ENCODE peak calls at places on chromosomes 16 and 17, in five cellular contexts. One of them, this sample, is unnamed.
A peak's percentile ranks its signal among the peaks of the same experiment; 100 is the strongest.

GRCh38 chr17:45954914-45955313 is 44.1 kb upstream of the STH start:
- DNase-seq in GM10248: no peak
- DNase-seq in CD14-positive monocyte: no peak
- DNase-seq in endothelial cell: no peak
- DNase-seq in pancreas: no peak
- DNase-seq in this sample: no peak

GRCh38 chr17:67544364-67544763 is 167.3 kb downstream of the PITPNC1 start:
- DNase-seq in GM10248: no peak
- DNase-seq in pancreas: no peak
- DNase-seq in endothelial cell: no peak
- DNase-seq in CD14-positive monocyte: no peak
- DNase-seq in this sample: no peak

GRCh38 chr16:67964477-67965131 is 3.8 kb downstream of the SLC12A4 start:
- DNase-seq in CD14-positive monocyte: no peak
- DNase-seq in endothelial cell: no peak
- DNase-seq in GM10248: no peak
- DNase-seq in pancreas: no peak
- DNase-seq in this sample: no peak

GRCh38 chr17:83107656-83108048 is 28.2 kb downstream of the METRNL start:
- DNase-seq in endothelial cell: no peak
- DNase-seq in CD14-positive monocyte: no peak
- DNase-seq in pancreas: no peak
- DNase-seq in GM10248: no peak
- DNase-seq in this sample: no peak

GRCh38 chr17:35709874-35710273 is 21.6 kb upstream of the RASL10B start:
- DNase-seq in GM10248: no peak
- DNase-seq in endothelial cell: no peak
- DNase-seq in pancreas: no peak
- DNase-seq in CD14-positive monocyte: no peak
- DNase-seq in this sample: no peak

GRCh38 chr17:4623249-4623648 is 18.2 kb downstream of the ALOX15 start:
- DNase-seq in endothelial cell: no peak
- DNase-seq in CD14-positive monocyte: no peak
- DNase-seq in pancreas: no peak
- DNase-seq in GM10248: no peak
- DNase-seq in this sample: no peak

GRCh38 chr16:66603537-66604375 is 748 bp upstream of the CMTM3 start:
- DNase-seq in CD14-positive monocyte: peak; percentile 52
- DNase-seq in GM10248: peak; percentile 61
- DNase-seq in pancreas: peak; percentile 32
- DNase-seq in endothelial cell: peak; percentile 65
- DNase-seq in this sample: peak; percentile 65

GRCh38 chr17:78130439-78131101 is at the start of gene TMC8:
- DNase-seq in endothelial cell: no peak
- DNase-seq in CD14-positive monocyte: peak; percentile 69
- DNase-seq in GM10248: peak; percentile 69
- DNase-seq in pancreas: no peak
- DNase-seq in this sample: no peak

GRCh38 chr16:71627631-71628236 is 1.8 kb downstream of the MARVELD3 start:
- DNase-seq in endothelial cell: no peak
- DNase-seq in pancreas: peak; percentile 43
- DNase-seq in CD14-positive monocyte: no peak
- DNase-seq in GM10248: no peak
- DNase-seq in this sample: no peak

GRCh38 chr17:7809086-7809790 is 24.8 kb upstream of the KDM6B start:
- DNase-seq in endothelial cell: no peak
- DNase-seq in GM10248: no peak
- DNase-seq in pancreas: no peak
- DNase-seq in CD14-positive monocyte: no peak
- DNase-seq in this sample: no peak

GRCh38 chr17:60333628-60334031 is 58.3 kb downstream of the USP32 start:
- DNase-seq in pancreas: no peak
- DNase-seq in CD14-positive monocyte: no peak
- DNase-seq in endothelial cell: no peak
- DNase-seq in GM10248: no peak
- DNase-seq in this sample: no peak

GRCh38 chr16:48492131-48492530 is 106.9 kb upstream of the SIAH1 start:
- DNase-seq in CD14-positive monocyte: no peak
- DNase-seq in GM10248: no peak
- DNase-seq in endothelial cell: no peak
- DNase-seq in pancreas: no peak
- DNase-seq in this sample: no peak

GRCh38 chr16:12985516-12985915 is 84.1 kb downstream of the SHISA9 start:
- DNase-seq in CD14-positive monocyte: no peak
- DNase-seq in GM10248: no peak
- DNase-seq in pancreas: no peak
- DNase-seq in endothelial cell: no peak
- DNase-seq in this sample: no peak

GRCh38 chr17:39261286-39261685 is 35.5 kb upstream of the STAC2 start:
- DNase-seq in GM10248: no peak
- DNase-seq in endothelial cell: peak; percentile 38
- DNase-seq in pancreas: no peak
- DNase-seq in CD14-positive monocyte: no peak
- DNase-seq in this sample: peak; percentile 32

GRCh38 chr16:53982631-53983042 is 278.7 kb downstream of the FTO start:
- DNase-seq in endothelial cell: no peak
- DNase-seq in pancreas: no peak
- DNase-seq in GM10248: no peak
- DNase-seq in CD14-positive monocyte: no peak
- DNase-seq in this sample: no peak

DNA sequence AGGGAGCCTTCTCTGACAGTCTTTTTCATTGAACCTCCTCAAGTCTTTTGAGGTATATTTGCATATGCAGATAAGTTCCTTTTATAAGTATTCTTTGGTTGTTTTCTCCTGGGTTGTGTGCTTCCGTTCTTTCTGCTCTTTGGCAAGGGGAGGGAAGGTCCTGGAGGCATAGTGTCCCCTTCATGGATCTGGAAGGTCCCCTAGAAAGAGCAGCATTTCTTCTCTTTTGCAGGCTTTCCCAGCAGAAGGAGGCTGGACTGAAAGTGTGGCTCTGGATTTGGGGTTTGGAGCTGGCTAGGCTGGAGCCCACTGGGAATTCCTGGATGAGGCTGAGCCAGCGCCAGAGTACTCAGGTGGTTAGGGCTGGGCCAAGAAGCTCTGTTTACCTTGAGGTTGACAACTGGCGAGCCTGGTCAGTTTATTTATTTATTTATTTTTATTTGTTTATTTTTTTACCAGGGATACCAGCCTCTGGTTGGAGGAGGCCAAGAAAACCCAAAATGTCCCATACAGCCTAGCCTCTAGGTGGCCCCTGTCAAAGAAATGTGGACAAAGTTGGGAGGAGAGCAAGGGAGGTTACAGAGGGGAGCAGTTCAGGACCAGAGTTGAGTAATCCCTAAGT is 5.4 kb upstream of the TOP2A start:
- DNase-seq in endothelial cell: no peak
- DNase-seq in CD14-positive monocyte: no peak
- DNase-seq in pancreas: no peak
- DNase-seq in GM10248: no peak
- DNase-seq in this sample: no peak
- TF ChIP-seq CTCF in endothelial cell: no peak
- TF ChIP-seq CTCF in CD14-positive monocyte: no peak
- TF ChIP-seq CTCF in pancreas: no peak
- TF ChIP-seq CTCF in GM10248: no peak
- TF ChIP-seq CTCF in this sample: no peak

GRCh38 chr17:55322451-55322985 is 57.8 kb downstream of the HLF start:
- DNase-seq in pancreas: no peak
- DNase-seq in GM10248: no peak
- DNase-seq in CD14-positive monocyte: no peak
- DNase-seq in endothelial cell: no peak
- DNase-seq in this sample: no peak

GRCh38 chr17:55325405-55325804 is 60.6 kb downstream of the HLF start:
- DNase-seq in GM10248: no peak
- DNase-seq in pancreas: no peak
- DNase-seq in endothelial cell: no peak
- DNase-seq in CD14-positive monocyte: no peak
- DNase-seq in this sample: no peak

GRCh38 chr17:55323518-55324295 is 58.9 kb downstream of the HLF start:
- DNase-seq in GM10248: no peak
- DNase-seq in endothelial cell: no peak
- DNase-seq in pancreas: no peak
- DNase-seq in CD14-positive monocyte: no peak
- DNase-seq in this sample: no peak

GRCh38 chr17:55326030-55326429 is 61.3 kb downstream of the HLF start:
- DNase-seq in GM10248: no peak
- DNase-seq in endothelial cell: no peak
- DNase-seq in pancreas: no peak
- DNase-seq in CD14-positive monocyte: no peak
- DNase-seq in this sample: no peak

DNA sequence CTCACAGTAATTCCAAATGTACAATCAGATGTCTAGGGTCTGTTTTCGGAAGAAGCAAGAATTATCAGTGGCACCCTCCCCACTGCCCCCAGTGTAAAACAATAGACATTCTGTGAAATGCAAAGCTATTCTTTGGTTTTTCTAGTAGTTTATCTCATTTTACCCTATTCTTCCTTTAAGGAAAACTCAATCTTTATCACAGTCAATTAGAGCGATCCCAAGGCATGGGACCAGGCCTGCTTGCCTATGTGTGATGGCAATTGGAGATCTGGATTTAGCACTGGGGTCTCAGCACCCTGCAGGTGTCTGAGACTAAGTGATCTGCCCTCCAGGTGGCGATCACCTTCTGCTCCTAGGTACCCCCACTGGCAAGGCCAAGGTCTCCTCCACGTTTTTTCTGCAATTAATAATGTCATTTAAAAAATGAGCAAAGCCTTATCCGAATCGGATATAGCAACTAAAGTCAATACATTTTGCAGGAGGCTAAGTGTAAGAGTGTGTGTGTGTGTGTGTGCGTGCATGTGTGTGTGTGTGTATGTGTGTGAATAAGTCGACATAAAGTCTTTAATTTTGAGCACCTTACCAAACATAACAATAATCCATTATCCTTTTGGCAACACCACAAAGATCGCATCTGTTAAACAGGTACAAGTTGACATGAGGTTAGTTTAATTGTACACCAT is 59.7 kb downstream of the HLF start:
- DNase-seq in GM10248: no peak
- DNase-seq in pancreas: no peak
- DNase-seq in endothelial cell: no peak
- DNase-seq in CD14-positive monocyte: no peak
- DNase-seq in this sample: no peak
- TF ChIP-seq CTCF in GM10248: no peak
- TF ChIP-seq CTCF in pancreas: no peak
- TF ChIP-seq CTCF in endothelial cell: no peak
- TF ChIP-seq CTCF in CD14-positive monocyte: no peak
- TF ChIP-seq CTCF in this sample: no peak

GRCh38 chr17:80772906-80773242 is 218.8 kb upstream of the CHMP6 start:
- DNase-seq in CD14-positive monocyte: no peak
- DNase-seq in GM10248: no peak
- DNase-seq in pancreas: no peak
- DNase-seq in endothelial cell: no peak
- DNase-seq in this sample: no peak

GRCh38 chr17:80771612-80772005 is 220.0 kb upstream of the CHMP6 start:
- DNase-seq in CD14-positive monocyte: no peak
- DNase-seq in GM10248: no peak
- DNase-seq in pancreas: no peak
- DNase-seq in endothelial cell: no peak
- DNase-seq in this sample: no peak

GRCh38 chr17:80774643-80775281 is 216.9 kb upstream of the CHMP6 start:
- DNase-seq in GM10248: peak; percentile 57
- DNase-seq in pancreas: no peak
- DNase-seq in CD14-positive monocyte: no peak
- DNase-seq in endothelial cell: no peak
- DNase-seq in this sample: no peak

GRCh38 chr17:80774146-80774545 is 217.5 kb upstream of the CHMP6 start:
- DNase-seq in GM10248: no peak
- DNase-seq in endothelial cell: no peak
- DNase-seq in pancreas: no peak
- DNase-seq in CD14-positive monocyte: peak; percentile 79
- DNase-seq in this sample: no peak

DNA sequence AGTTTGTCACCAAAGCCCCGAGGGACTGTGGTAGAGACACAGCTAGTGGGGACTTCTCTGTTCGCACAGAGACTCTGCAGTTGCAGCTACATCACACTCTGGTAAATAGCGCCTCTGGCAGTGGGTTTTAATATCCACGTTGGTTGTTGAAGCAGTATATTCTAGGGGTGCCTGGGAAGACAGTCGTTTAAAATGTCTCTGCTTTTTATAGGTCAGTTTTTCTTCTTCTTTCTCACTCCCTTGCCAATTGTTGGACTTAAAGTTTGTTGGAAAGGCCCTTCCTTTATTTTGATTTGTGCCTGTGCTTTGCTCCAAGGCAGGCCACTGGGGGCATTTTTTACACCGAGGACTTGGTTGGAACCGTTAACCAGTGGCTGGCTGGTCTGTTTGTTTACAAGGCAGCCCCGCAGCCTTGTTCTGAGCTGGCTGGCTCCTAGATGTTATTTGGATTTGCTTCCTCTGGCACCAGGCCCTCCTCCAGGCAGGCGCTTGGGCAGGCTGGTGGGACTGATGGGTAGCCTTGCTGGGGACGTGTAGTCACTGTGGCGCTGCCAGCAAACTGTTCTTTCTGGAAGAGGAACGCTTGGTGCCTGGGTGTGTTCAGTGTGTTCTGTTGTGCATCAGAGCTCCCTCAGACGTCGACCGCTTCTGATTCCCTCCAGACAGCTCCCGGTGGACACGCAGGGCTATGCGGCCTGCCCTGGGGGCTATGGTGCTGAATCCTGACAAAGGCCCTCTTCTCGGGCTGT is 218.2 kb upstream of the CHMP6 start:
- DNase-seq in endothelial cell: no peak
- DNase-seq in pancreas: no peak
- DNase-seq in CD14-positive monocyte: no peak
- DNase-seq in GM10248: no peak
- DNase-seq in this sample: peak; percentile 59
- TF ChIP-seq CTCF in endothelial cell: no peak
- TF ChIP-seq CTCF in pancreas: no peak
- TF ChIP-seq CTCF in CD14-positive monocyte: no peak
- TF ChIP-seq CTCF in GM10248: no peak
- TF ChIP-seq CTCF in this sample: no peak

DNA sequence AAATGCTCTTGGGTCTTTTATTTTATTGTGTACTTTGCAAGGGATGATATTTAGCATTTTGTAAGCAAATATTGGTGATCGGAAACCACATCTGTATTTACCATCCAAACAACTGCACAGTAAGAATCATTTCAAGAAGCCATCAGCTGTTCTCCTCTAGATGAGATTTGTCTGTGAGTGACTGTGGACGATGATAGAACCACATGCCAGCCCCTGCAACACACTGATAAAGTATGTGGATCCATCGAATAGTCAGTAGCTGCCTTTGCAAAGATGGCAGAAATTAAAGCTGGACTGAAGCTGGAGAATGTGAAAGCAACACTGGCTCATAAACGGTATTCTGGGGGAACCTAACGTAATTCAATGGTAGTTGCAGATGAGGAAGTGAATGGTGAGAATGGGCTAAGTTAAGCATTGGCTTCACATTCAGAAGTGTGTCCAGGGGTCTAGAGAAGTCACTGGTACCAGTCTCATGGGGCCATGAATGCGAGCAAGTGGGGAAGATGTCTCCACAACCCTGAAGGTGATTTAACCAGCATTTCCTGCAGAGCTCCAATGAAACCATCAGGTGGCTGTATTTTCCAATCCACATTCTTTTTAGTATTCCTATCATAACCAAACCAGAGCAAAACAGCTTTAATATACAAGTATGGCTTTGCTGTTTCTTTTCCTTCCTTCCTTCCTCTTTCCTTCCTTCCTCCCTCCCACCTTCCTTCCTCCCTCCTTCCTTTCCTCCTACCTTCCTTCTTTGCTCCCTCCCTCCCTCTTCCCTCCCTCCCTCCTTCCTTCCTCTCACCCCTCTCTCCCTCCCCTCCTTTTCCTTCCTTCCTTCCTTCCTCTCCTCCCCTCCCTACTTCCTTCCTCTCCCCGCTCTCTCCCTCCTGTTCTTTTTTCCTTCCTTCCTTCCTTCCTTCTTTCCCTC is 169.4 kb downstream of the ABCA8 start:
- DNase-seq in pancreas: no peak
- DNase-seq in GM10248: no peak
- DNase-seq in endothelial cell: no peak
- DNase-seq in CD14-positive monocyte: no peak
- DNase-seq in this sample: no peak
- TF ChIP-seq CTCF in pancreas: no peak
- TF ChIP-seq CTCF in GM10248: no peak
- TF ChIP-seq CTCF in endothelial cell: no peak
- TF ChIP-seq CTCF in CD14-positive monocyte: no peak
- TF ChIP-seq CTCF in this sample: no peak

This sample was measured in glutamatergic neuron.